ENCODE peak calls at places on chromosomes 12 and 14, in ten cellular contexts. U is B cell, B is neural crest cell, D is progenitor cell of endocrine pancreas, T is AG10803, C is gastrocnemius medialis, I is hepatocyte, N is esophagus squamous epithelium, O is fibroblast of mammary gland, W is GM20000. A is an unnamed sample.

GRCh38 chr14:65425885-65426284 is 13.4 kb downstream of the FUT8 start:
- DNase-seq in N (no peak), T (no peak), C (no peak), I (no peak), W (no peak), U (no peak), O (peak; percentile 42), D (no peak), B (no peak), A (peak; percentile 32)

GRCh38 chr14:86462193-86462592 is 932.2 kb downstream of the FLRT2 start:
- DNase-seq in N (no peak), U (no peak), O (peak; percentile 26), D (no peak), W (no peak), C (no peak), I (peak; percentile 16), B (no peak), T (peak; percentile 9), A (no peak)

GRCh38 chr12:117051380-117051779 is 47.8 kb downstream of the TESC start:
- DNase-seq in D (no peak), B (no peak), C (no peak), W (no peak), I (no peak), N (no peak), T (no peak), O (no peak), U (no peak), A (no peak)

GRCh38 chr14:93185333-93185688 is 194 bp downstream of the LYSET start:
- DNase-seq in W (no peak), B (no peak), U (no peak), C (no peak), O (no peak), N (no peak), I (no peak), D (no peak), T (no peak), A (no peak)

GRCh38 chr12:6229823-6230222 is 29.6 kb downstream of the CD9 start:
- DNase-seq in N (no peak), U (no peak), T (peak; percentile 86), O (peak; percentile 95), B (no peak), W (no peak), I (peak; percentile 84), D (no peak), C (peak; percentile 73), A (no peak)

GRCh38 chr12:117441751-117442150 is 80.3 kb upstream of the NOS1 start:
- DNase-seq in N (no peak), O (peak; percentile 34), D (no peak), T (peak; percentile 80), B (no peak), I (no peak), U (no peak), C (peak; percentile 95), W (no peak), A (no peak)

GRCh38 chr14:101992708-101993107 is 28.3 kb downstream of the DYNC1H1 start:
- DNase-seq in O (no peak), N (no peak), T (no peak), U (peak; percentile 68), D (no peak), B (no peak), W (peak; percentile 72), C (no peak), I (no peak), A (peak; percentile 65)

GRCh38 chr14:54567634-54568561 is 970 bp downstream of the SAMD4A start:
- DNase-seq in O (peak; percentile 44), D (peak; percentile 41), W (peak; percentile 78), C (peak; percentile 35), B (peak; percentile 46), U (peak; percentile 84), N (no peak), I (peak; percentile 75), T (peak; percentile 48), A (peak; percentile 65)

GRCh38 chr12:6771509-6772330 is 600 bp upstream of the LAG3 start:
- DNase-seq in I (no peak), O (peak; percentile 49), C (no peak), T (no peak), N (no peak), D (no peak), U (no peak), B (no peak), W (no peak), A (no peak)

GRCh38 chr14:68377056-68377455 is 415.8 kb downstream of the ZFP36L1 start:
- DNase-seq in I (no peak), D (no peak), B (no peak), N (no peak), T (no peak), W (no peak), C (no peak), O (no peak), U (no peak), A (no peak)

GRCh38 chr14:58106446-58106845 is 45.6 kb downstream of the ARMH4 start:
- DNase-seq in C (no peak), N (no peak), I (no peak), B (no peak), T (no peak), O (no peak), U (no peak), D (no peak), W (no peak), A (no peak)

GRCh38 chr12:46339051-46339450 is 33.5 kb downstream of the SLC38A2 start:
- DNase-seq in W (no peak), O (no peak), D (no peak), T (no peak), B (no peak), N (no peak), C (no peak), U (no peak), I (no peak), A (no peak)

GRCh38 chr12:108691154-108691994 is 39.9 kb downstream of the CORO1C start:
- DNase-seq in N (peak; percentile 72), D (peak; percentile 49), T (peak; percentile 99), I (peak; percentile 96), W (peak; percentile 62), C (peak; percentile 98), U (peak; percentile 30), B (peak; percentile 74), O (peak; percentile 99), A (peak; percentile 75)

GRCh38 chr14:33848706-33849454 is 102.0 kb downstream of the EGLN3 start:
- DNase-seq in D (peak; percentile 79), T (peak; percentile 30), U (no peak), I (peak; percentile 88), C (no peak), B (peak; percentile 76), W (peak; percentile 24), O (peak; percentile 57), N (no peak), A (no peak)

GRCh38 chr14:23141706-23142467 is 22.8 kb upstream of the CEBPE start:
- DNase-seq in N (no peak), B (no peak), C (peak; percentile 46), I (peak; percentile 50), U (no peak), T (peak; percentile 88), O (peak; percentile 27), D (no peak), W (no peak), A (no peak)

GRCh38 chr12:49974231-49974675 is 1.5 kb downstream of the AQP6 start:
- DNase-seq in C (peak; percentile 20), T (peak; percentile 64), B (peak; percentile 40), O (peak; percentile 66), N (no peak), I (peak; percentile 80), D (no peak), U (no peak), W (no peak), A (no peak)
- TF ChIP-seq CTCF in C (peak; percentile 30), T (peak; percentile 75), B (peak; percentile 50), O (peak; percentile 61), N (peak; percentile 25), I (peak; percentile 61), D (peak; percentile 53), U (no peak), W (no peak), A (no peak)

GRCh38 chr14:105397350-105397931 is 897 bp upstream of the TEX22 start:
- DNase-seq in W (no peak), C (no peak), T (no peak), O (no peak), B (no peak), D (no peak), N (no peak), I (no peak), U (no peak), A (no peak)
- TF ChIP-seq CTCF in W (no peak), C (no peak), T (no peak), O (no peak), B (no peak), D (no peak), N (no peak), I (no peak), U (no peak), A (no peak)

DNA sequence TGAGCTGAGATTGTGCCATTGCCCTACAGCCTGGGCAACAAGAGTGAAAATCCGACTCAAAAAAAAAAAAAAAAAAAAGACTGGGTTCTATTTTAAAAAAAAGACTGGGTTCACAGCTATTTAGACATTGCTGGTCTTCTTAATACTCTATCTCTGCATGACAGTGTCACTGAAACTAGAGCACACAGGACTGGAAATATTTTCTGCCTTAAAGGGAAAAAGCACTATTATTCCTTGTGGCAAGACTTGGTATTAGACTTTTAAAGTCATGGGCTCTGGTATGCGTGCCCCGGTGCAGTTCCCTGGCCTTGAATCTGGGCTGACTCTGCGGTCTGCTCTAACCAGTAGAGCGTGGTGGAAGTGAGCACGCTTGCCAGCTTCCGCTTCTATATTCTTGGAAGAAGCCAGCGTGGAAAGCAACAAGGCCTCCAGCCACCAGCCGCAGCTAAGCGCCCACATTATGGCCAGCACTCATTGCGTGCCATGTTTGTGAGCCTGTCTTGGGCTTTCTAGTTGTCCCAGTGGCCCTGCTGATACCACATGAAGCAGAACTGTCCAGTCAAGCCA is 31.3 kb downstream of the PRKAB1 start:
- DNase-seq in W (no peak), N (no peak), O (no peak), D (no peak), T (peak; percentile 57), B (no peak), C (no peak), I (no peak), U (no peak), A (no peak)
- TF ChIP-seq CTCF in W (no peak), N (no peak), O (no peak), D (no peak), T (no peak), B (no peak), C (no peak), I (no peak), U (no peak), A (no peak)

GRCh38 chr12:82378997-82379396 is 20.7 kb downstream of the METTL25 start:
- DNase-seq in D (no peak), N (no peak), T (no peak), B (no peak), I (no peak), U (no peak), C (no peak), O (no peak), W (no peak), A (no peak)

DNA sequence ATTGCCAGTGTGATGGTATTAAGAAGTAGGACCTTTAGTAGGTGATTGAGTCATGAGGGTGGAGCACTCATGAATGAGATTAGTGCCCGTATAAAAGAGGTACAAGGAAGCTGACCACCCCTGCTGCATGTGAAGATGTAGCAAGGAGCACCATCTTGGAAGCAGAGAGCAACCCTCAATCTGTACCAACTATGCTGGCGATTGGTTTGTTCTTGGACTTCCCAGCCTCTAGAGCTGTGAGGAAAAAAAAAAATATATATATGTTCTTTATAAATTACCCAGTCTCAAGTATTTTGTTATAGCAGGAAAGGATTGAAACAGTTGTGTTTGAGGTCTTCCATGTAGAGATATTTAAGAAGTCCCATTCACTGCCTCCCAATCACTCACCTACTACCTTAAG is 16.9 kb downstream of the METTL25 start:
- DNase-seq in D (no peak), B (no peak), U (no peak), I (no peak), N (no peak), W (no peak), O (no peak), C (no peak), T (no peak), A (no peak)
- TF ChIP-seq CTCF in D (no peak), B (no peak), U (no peak), I (no peak), N (no peak), W (no peak), O (no peak), C (no peak), T (no peak), A (no peak)

A was measured in GM06990.